ENCODE peak calls at places on chromosomes 3 and 15, in five cellular contexts. H is endothelial cell, Y is NB4, X is A549, I is stomach. E is an unnamed sample.

GRCh38 chr3:117700573-117701360 is 991.2 kb downstream of the TUSC7 start:
- DNase-seq in H (no peak), X (no peak), Y (no peak), I (no peak), E (no peak)

GRCh38 chr3:56125358-56126005 is 342.8 kb downstream of the ERC2 start:
- DNase-seq in H (no peak), Y (peak; percentile 47), X (peak; percentile 40), I (no peak), E (no peak)

GRCh38 chr3:111369953-111370352 is 172.0 kb upstream of the CD96 start:
- DNase-seq in X (no peak), I (no peak), Y (no peak), H (no peak), E (no peak)

GRCh38 chr15:39230205-39230916 is 350.5 kb upstream of the THBS1 start:
- DNase-seq in X (no peak), Y (no peak), I (no peak), H (peak; percentile 35), E (no peak)

GRCh38 chr3:27046346-27046745 is 322.8 kb downstream of the NEK10 start:
- DNase-seq in H (no peak), X (no peak), Y (no peak), I (no peak), E (no peak)

GRCh38 chr3:186456636-186457265 is 87.4 kb downstream of the CRYGS start:
- DNase-seq in Y (no peak), H (no peak), X (no peak), I (no peak), E (no peak)

GRCh38 chr15:70099966-70100494 is 2.3 kb upstream of the TLE3 start:
- DNase-seq in Y (peak; percentile 62), X (no peak), I (no peak), H (no peak), E (no peak)

GRCh38 chr3:5051772-5052171 is 70.3 kb upstream of the ARL8B start:
- DNase-seq in H (no peak), Y (no peak), X (no peak), I (no peak), E (no peak)

GRCh38 chr15:98144388-98144787 is 183.9 kb downstream of the ARRDC4 start:
- DNase-seq in H (no peak), I (no peak), Y (no peak), X (no peak), E (no peak)

GRCh38 chr3:10744098-10744465 is 71.9 kb upstream of the SLC6A11 start:
- DNase-seq in Y (peak; percentile 44), X (no peak), I (no peak), H (peak; percentile 37), E (peak; percentile 30)
- TF ChIP-seq CTCF in Y (peak; percentile 6), X (peak; percentile 16), I (no peak), H (no peak), E (no peak)

GRCh38 chr15:84821501-84822021 is 4.4 kb downstream of the ALPK3 start:
- DNase-seq in Y (peak; percentile 39), H (peak; percentile 68), X (no peak), I (no peak), E (no peak)
- TF ChIP-seq CTCF in Y (peak; percentile 2), H (no peak), X (no peak), I (no peak), E (no peak)

GRCh38 chr3:52053307-52054304 is 2.8 kb downstream of the DUSP7 start:
- DNase-seq in I (no peak), H (peak; percentile 26), Y (peak; percentile 76), X (no peak), E (no peak)

GRCh38 chr3:52055537-52056351 is 627 bp downstream of the DUSP7 start:
- DNase-seq in H (peak; percentile 64), Y (peak; percentile 77), X (peak; percentile 23), I (peak; percentile 49), E (peak; percentile 58)

GRCh38 chr3:52052831-52053306 is 3.5 kb downstream of the DUSP7 start:
- DNase-seq in Y (peak; percentile 94), I (peak; percentile 83), H (peak; percentile 74), X (peak; percentile 38), E (peak; percentile 73)

GRCh38 chr3:52056521-52056967 is at the start of gene DUSP7:
- DNase-seq in X (peak; percentile 21), I (peak; percentile 79), Y (peak; percentile 84), H (peak; percentile 67), E (peak; percentile 82)

DNA sequence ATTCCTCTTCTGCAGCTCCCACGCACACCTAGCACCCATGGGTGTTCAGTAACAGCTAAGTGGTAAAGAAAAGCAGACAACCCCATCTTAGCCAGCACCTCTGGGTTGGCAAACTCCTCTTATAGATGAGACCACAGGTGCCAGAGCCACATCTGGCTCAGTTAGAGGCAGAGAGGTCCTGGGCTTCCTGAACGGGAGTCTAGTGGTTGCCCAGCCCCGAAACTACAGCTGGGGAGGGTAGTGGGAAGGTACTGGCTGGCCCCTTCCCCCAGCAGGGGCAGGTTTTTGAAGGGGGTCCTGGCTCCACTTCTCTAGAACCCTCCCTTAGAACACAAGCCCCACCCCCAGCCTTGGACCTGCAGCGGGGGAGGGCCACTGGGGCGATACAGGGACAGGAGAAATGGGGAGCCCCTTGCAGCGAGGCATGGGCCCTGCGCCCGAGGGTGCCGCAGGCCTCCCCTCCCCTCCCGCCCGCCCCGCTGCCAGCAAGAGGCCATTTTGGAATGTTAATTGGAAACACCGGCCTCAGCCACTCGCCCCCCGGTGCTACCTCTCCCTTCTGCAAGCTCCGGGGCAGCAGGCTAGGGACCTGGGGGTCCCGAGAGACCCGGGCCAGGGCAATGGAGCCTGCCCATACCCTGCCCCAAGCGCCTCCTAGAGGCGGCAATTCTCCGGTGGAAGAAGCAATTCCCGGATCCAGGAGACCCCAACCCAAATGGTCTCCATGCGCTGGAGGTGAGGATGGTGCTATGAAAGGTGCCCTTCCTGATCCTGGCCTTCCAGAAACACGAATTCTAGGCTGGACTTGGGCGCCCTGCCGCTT is 1.5 kb downstream of the DUSP7 start:
- DNase-seq in X (no peak), H (peak; percentile 26), I (no peak), Y (peak; percentile 52), E (peak; percentile 57)
- TF ChIP-seq CTCF in X (peak; percentile 24), H (no peak), I (no peak), Y (peak; percentile 46), E (peak; percentile 25)

GRCh38 chr3:180063783-180064182 is 27.0 kb upstream of the PEX5L start:
- DNase-seq in X (no peak), H (no peak), I (no peak), Y (no peak), E (no peak)
- TF ChIP-seq CTCF in X (no peak), H (no peak), I (no peak), Y (no peak), E (no peak)

GRCh38 chr3:123719785-123720531 is 135.1 kb upstream of the HACD2 start:
- DNase-seq in I (no peak), Y (no peak), X (no peak), H (no peak), E (no peak)
- TF ChIP-seq CTCF in I (no peak), Y (no peak), X (no peak), H (no peak), E (no peak)

GRCh38 chr3:64218746-64219145 is 6.5 kb downstream of the PRICKLE2 start:
- DNase-seq in X (no peak), H (no peak), I (no peak), Y (no peak), E (no peak)

GRCh38 chr3:64223809-64224570 is 1.3 kb downstream of the PRICKLE2 start:
- DNase-seq in H (no peak), I (no peak), X (no peak), Y (no peak), E (no peak)

GRCh38 chr3:64220161-64220560 is 5.1 kb downstream of the PRICKLE2 start:
- DNase-seq in Y (no peak), H (no peak), I (no peak), X (no peak), E (no peak)

GRCh38 chr3:64222501-64222900 is 2.8 kb downstream of the PRICKLE2 start:
- DNase-seq in H (no peak), X (no peak), Y (no peak), I (no peak), E (no peak)

DNA sequence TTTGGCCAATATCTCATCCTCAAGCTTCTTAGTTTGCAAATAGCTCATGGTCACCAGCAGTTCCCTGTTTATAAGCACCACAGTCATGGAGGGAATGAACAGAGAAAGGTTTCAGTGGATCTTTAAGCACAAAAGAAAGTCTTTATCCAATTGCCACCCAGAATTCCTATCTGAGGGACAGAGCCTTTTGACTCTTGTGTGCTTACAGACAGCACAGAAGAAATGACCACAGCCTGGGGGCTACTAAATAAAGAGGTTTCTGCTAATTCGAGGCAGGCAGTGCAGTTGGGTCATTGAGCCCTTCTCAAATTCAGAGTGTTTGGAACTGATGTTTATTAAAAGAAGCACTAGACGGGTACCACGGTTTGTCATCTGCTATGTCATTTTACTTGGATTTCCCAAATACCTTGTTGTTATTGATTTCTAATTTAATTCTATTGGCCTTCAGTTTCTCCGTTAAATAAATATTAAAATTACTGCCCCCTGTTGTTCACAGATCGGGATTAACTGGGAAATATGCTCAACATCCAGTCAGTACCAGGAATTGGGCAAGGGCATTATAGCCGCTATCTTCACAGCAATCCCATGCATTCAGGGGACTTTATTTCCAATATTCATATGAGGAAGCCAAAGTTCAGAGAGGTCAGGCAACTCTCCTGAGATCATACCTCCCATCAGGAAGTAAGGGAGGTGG is 3.6 kb downstream of the PRICKLE2 start:
- DNase-seq in I (no peak), Y (no peak), X (no peak), H (no peak), E (no peak)
- TF ChIP-seq CTCF in I (no peak), Y (no peak), X (peak; percentile 33), H (no peak), E (no peak)

DNA sequence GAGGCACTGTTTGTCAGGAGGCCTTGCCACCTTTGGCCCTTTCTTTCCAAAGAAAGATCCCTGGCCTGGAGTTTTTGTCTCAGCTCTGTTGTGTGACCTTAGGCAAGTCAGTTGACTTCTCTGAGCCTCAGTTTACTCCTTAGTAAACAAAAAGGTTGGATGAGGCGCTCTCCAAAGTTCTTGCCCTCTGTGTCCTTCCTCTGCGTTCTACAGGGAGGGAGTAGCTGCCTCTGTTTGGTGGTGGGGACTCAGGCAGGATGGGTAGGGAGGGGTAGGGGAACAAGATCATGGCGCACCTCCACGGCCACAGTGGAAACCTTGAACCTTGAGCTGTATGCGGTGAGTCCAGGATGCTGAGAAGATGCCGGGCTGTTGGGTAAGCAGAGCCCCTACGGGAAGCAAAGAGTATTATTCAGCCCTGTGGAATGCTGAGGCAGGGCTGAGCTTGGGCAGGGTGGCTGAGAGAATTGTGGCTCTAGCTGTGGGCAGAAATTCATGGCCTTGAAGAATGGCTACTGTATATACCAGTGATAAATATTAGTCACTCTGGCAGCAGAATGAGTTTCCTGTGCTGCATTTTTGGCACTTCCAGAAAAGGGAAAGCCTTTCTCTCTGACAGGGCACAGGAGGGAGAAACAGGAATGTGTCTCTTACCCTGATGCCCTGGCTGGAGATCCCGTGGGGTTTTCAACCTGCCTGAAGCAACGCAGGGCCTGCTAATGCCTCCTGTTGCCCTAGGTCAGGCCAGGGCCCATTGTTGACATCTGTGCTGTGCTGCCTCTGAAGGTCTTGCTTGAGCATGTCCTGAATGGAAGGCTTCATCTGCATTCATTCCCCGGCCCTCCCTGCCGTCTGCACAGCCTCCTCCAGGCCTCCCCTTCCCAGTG is 39.9 kb downstream of the SMAD3 start:
- DNase-seq in X (peak; percentile 97), H (no peak), I (peak; percentile 57), Y (no peak), E (no peak)
- TF ChIP-seq CTCF in X (no peak), H (no peak), I (no peak), Y (no peak), E (no peak)